ENCODE peak calls at places on chromosomes 7 and 10, in four cellular contexts. Z, B, M and L are unnamed samples.

GRCh38 chr7:106282852-106283251 is 1.9 kb downstream of the NAMPT start:
- DNase-seq in B (no peak), M (no peak), Z (no peak), L (no peak)

GRCh38 chr10:46326066-46326465 is 39.3 kb downstream of the ANTXRL start:
- DNase-seq in B (no peak), M (no peak), Z (no peak), L (no peak)

GRCh38 chr10:16779375-16779774 is 37.8 kb downstream of the RSU1 start:
- DNase-seq in M (peak), Z (peak), B (no peak), L (no peak)

GRCh38 chr7:106102387-106102966 is 9.6 kb downstream of the SYPL1 start:
- DNase-seq in M (no peak), B (no peak), Z (no peak), L (no peak)

GRCh38 chr10:74760042-74760979 is 66.1 kb upstream of the KAT6B start:
- DNase-seq in B (no peak), M (no peak), Z (no peak), L (no peak)

GRCh38 chr7:135448753-135449152 is 61.1 kb downstream of the CNOT4 start:
- DNase-seq in B (no peak), M (no peak), Z (no peak), L (no peak)

GRCh38 chr10:128734734-128735133 is 608.5 kb upstream of the MKI67 start:
- DNase-seq in M (no peak), Z (no peak), B (no peak), L (no peak)

GRCh38 chr10:130013263-130013937 is 49.3 kb upstream of the EBF3 start:
- DNase-seq in B (no peak), Z (no peak), M (no peak), L (no peak)

GRCh38 chr10:100658269-100658668 is 87.1 kb upstream of the PAX2 start:
- DNase-seq in M (no peak), Z (no peak), B (no peak), L (no peak)